ENCODE peak calls at places on chromosomes 4 and X, in four cellular contexts. E, J, O and T are unnamed samples.

GRCh38 chr4:29277381-29277780 is 1442.8 kb upstream of the PCDH7 start:
- DNase-seq in O (no peak), E (no peak), J (no peak), T (no peak)

GRCh38 chr4:6557185-6557584 is 17.8 kb upstream of the MAN2B2 start:
- DNase-seq in O (no peak), E (no peak), J (no peak), T (no peak)

GRCh38 chrX:17377047-17377692 is 2.2 kb downstream of the NHS start:
- DNase-seq in O (no peak), E (peak), J (no peak), T (peak)

GRCh38 chrX:16671005-16671404 is 21.0 kb downstream of the S100G start:
- DNase-seq in O (no peak), J (peak), E (no peak), T (no peak)

GRCh38 chr4:114132199-114132598 is 152.8 kb upstream of the ARSJ start:
- DNase-seq in O (no peak), E (no peak), J (no peak), T (no peak)

GRCh38 chrX:39309018-39309620 is 507.9 kb downstream of the MID1IP1 start:
- DNase-seq in O (no peak), E (no peak), J (peak), T (no peak)

GRCh38 chrX:68684291-68684918 is 36.9 kb downstream of the STARD8 start:
- DNase-seq in E (peak), J (no peak), O (no peak), T (peak)

GRCh38 chr4:138216272-138216867 is 25.8 kb downstream of the SLC7A11 start:
- DNase-seq in O (no peak), J (no peak), E (no peak), T (no peak)

GRCh38 chr4:148415500-148415899 is 26.7 kb downstream of the NR3C2 start:
- DNase-seq in E (no peak), J (no peak), O (no peak), T (no peak)

GRCh38 chr4:46389301-46389761 is 597 bp downstream of the GABRA2 start:
- DNase-seq in E (no peak), O (peak), J (no peak), T (peak)

GRCh38 chr4:55186700-55187099 is 61.3 kb upstream of the KDR start:
- DNase-seq in J (no peak), O (no peak), E (no peak), T (no peak)

GRCh38 chr4:55183926-55184599 is 58.7 kb upstream of the KDR start:
- DNase-seq in O (no peak), J (no peak), E (peak), T (no peak)

GRCh38 chr4:55184600-55185523 is 59.5 kb upstream of the KDR start:
- DNase-seq in O (no peak), E (peak), J (peak), T (peak)

GRCh38 chr4:55181606-55182005 is 56.2 kb upstream of the KDR start:
- DNase-seq in O (no peak), E (no peak), J (no peak), T (no peak)

GRCh38 chr4:55186123-55186522 is 60.7 kb upstream of the KDR start:
- DNase-seq in E (no peak), O (no peak), J (no peak), T (no peak)
- TF ChIP-seq CTCF in E (no peak), O (no peak), J (no peak), T (no peak)

GRCh38 chrX:54452920-54453319 is 12.7 kb downstream of the TSR2 start:
- DNase-seq in J (peak), O (no peak), E (no peak), T (no peak)
- TF ChIP-seq CTCF in J (no peak), O (no peak), E (no peak), T (no peak)

DNA sequence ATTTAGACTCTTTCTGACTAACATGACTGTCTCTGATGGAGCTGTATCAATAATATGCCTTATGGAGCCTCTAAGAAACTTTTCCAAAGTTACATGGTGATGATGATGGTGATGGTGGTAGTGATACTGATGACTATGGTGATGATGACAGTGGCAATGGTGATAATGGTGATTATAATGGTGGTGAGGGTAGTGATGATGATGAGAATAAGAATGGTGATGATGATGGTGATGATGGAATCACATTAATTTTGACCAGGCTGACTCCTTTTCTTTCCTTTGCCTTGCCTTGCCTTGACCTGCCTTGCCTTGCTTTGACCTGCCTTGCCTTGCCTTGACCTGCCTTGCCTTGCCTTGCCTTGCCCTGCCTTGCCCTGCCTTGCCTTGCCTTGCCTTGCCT is 31.7 kb upstream of the AREG start:
- DNase-seq in E (no peak), J (no peak), O (no peak), T (no peak)
- TF ChIP-seq CTCF in E (no peak), J (no peak), O (no peak), T (no peak)

GRCh38 chrX:34426334-34426733 is 230.8 kb downstream of the TMEM47 start:
- DNase-seq in O (no peak), E (no peak), J (no peak), T (no peak)
- TF ChIP-seq CTCF in O (no peak), E (no peak), J (no peak), T (no peak)

GRCh38 chr4:143203577-143203976 is 18.9 kb downstream of the USP38 start:
- DNase-seq in J (no peak), O (no peak), E (no peak), T (no peak)

GRCh38 chr4:143199503-143199902 is 14.8 kb downstream of the USP38 start:
- DNase-seq in O (no peak), E (no peak), J (no peak), T (no peak)

GRCh38 chr4:143207555-143207954 is 22.8 kb downstream of the USP38 start:
- DNase-seq in E (no peak), J (no peak), O (no peak), T (no peak)

GRCh38 chr4:143202824-143203223 is 18.1 kb downstream of the USP38 start:
- DNase-seq in O (no peak), E (no peak), J (no peak), T (no peak)
- TF ChIP-seq CTCF in O (no peak), E (no peak), J (no peak), T (no peak)

GRCh38 chrX:18753603-18754002 is 46.2 kb downstream of the PPEF1 start:
- DNase-seq in J (peak), O (no peak), E (no peak), T (no peak)

GRCh38 chrX:18748499-18748898 is 41.1 kb downstream of the PPEF1 start:
- DNase-seq in J (no peak), O (no peak), E (no peak), T (no peak)
- TF ChIP-seq CTCF in J (no peak), O (no peak), E (no peak), T (no peak)

GRCh38 chr4:133137571-133137970 is 11.5 kb upstream of the PCDH10 start:
- DNase-seq in J (no peak), E (no peak), O (no peak), T (no peak)
- TF ChIP-seq CTCF in J (no peak), E (no peak), O (no peak), T (no peak)

DNA sequence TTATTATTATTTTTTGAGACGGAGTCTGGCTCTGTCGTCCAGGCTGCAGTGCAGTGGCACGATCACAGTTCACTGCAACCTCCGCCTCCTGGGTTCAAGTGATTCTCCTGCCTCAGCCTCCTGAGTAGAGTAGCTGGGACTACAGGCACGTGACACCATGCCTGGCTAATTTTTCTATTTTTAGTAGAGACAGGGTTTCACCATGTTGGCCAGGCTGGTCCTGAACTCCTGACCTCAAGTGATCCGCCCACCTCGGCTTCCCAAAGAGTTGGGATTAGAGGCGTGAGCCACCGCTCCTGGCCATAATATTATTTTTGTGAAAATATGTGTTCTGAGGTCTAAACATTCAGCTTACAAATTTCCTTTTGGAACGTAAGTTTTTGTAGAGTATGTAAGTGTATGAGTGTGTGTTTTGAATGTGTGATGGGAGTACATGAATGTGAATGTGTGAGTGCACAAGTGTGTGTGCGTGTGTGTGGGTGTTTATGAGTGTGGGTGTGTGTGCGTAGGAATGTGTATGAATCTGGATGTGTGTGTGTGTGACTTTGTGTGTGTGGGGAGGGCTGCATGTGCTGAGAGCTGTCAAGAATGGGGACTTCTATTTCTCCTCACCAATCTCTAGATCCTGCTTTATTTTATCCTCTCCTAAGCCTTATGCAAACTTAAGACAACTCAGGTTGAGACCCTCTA is 5.7 kb upstream of the MGST2 start:
- DNase-seq in J (no peak), O (no peak), E (no peak), T (no peak)
- TF ChIP-seq CTCF in J (no peak), O (no peak), E (no peak), T (no peak)

DNA sequence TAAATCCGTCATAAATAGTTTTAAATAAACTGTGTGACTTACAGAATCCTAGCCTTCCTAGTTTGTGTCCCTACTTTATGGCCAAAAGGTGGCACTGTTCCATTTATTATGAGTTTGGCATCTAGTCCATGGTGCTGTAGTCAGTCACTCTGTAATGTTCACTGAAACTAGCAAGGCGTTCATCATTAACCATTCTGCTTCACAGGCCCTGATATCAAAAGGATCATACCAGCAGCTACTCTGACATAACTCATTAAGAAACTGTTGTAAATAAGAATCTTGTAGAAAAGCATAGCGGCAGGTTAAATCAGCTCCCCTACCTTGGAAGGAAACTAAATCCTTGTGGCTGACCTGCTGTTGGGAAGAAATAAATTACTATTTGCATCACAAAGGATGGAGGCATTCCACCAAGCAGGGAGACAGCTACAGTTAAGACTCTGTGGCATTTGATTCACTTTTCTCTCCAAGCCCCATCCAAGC is 919.6 kb upstream of the DIAPH2 start:
- DNase-seq in O (no peak), J (peak), E (peak), T (no peak)
- TF ChIP-seq CTCF in O (no peak), J (peak), E (no peak), T (no peak)